ENCODE peak calls at places on chromosomes 12 and 14, in five cellular contexts. W, H, T, Y and B are unnamed samples.

GRCh38 chr14:52458721-52459085 is 93.6 kb downstream of the TXNDC16 start:
- DNase-seq in Y (no peak), T (no peak), W (no peak), H (no peak), B (no peak)

GRCh38 chr14:104600141-104600643 is 4.4 kb downstream of the TMEM179 start:
- DNase-seq in W (no peak), T (peak), H (peak), Y (peak), B (no peak)

GRCh38 chr12:27460471-27460978 is 14.0 kb downstream of the SMCO2 start:
- DNase-seq in W (no peak), Y (no peak), H (no peak), T (no peak), B (no peak)

GRCh38 chr14:35934499-35934898 is 108.4 kb downstream of the BRMS1L start:
- DNase-seq in W (no peak), H (no peak), Y (no peak), T (no peak), B (no peak)

GRCh38 chr14:23647619-23648018 is 11.5 kb downstream of the DHRS2 start:
- DNase-seq in W (no peak), H (no peak), T (no peak), Y (no peak), B (no peak)

GRCh38 chr12:14723763-14724162 is 27.4 kb upstream of the GUCY2C start:
- DNase-seq in H (no peak), Y (peak), T (no peak), W (peak), B (no peak)

GRCh38 chr14:68235011-68235410 is 415.4 kb downstream of the RAD51B start:
- DNase-seq in Y (no peak), T (no peak), H (no peak), W (no peak), B (no peak)

GRCh38 chr12:24728366-24728765 is 220.5 kb downstream of the BCAT1 start:
- DNase-seq in W (no peak), Y (peak), H (no peak), T (no peak), B (no peak)

GRCh38 chr12:58920102-58920955 is at the start of gene LRIG3:
- DNase-seq in Y (peak), H (peak), T (peak), W (peak), B (peak)

GRCh38 chr12:107263980-107264379 is 170.6 kb upstream of the CRY1 start:
- DNase-seq in Y (no peak), H (no peak), W (no peak), T (no peak), B (no peak)

GRCh38 chr14:93031505-93032300 is 84.0 kb downstream of the ITPK1 start:
- DNase-seq in Y (no peak), H (no peak), T (no peak), W (no peak), B (no peak)

GRCh38 chr12:8603858-8604257 is 8.8 kb downstream of the AICDA start:
- DNase-seq in W (no peak), H (no peak), T (no peak), Y (peak), B (no peak)

GRCh38 chr12:54429014-54429471 is 10.0 kb upstream of the ITGA5 start:
- DNase-seq in T (no peak), Y (no peak), H (no peak), W (no peak), B (no peak)

GRCh38 chr12:93302331-93303229 is 75.1 kb upstream of the NUDT4 start:
- DNase-seq in Y (no peak), T (no peak), H (no peak), W (no peak), B (no peak)

GRCh38 chr14:97298775-97299174 is 501.6 kb downstream of the VRK1 start:
- DNase-seq in Y (no peak), W (no peak), T (no peak), H (no peak), B (no peak)

GRCh38 chr14:97299661-97300060 is 502.5 kb downstream of the VRK1 start:
- DNase-seq in H (no peak), T (no peak), W (no peak), Y (no peak), B (no peak)

GRCh38 chr14:97295108-97295710 is 498.0 kb downstream of the VRK1 start:
- DNase-seq in Y (no peak), W (no peak), T (no peak), H (no peak), B (no peak)

GRCh38 chr14:97301931-97302559 is 504.9 kb downstream of the VRK1 start:
- DNase-seq in T (no peak), Y (no peak), W (no peak), H (no peak), B (no peak)

GRCh38 chr14:97298331-97298730 is 501.1 kb downstream of the VRK1 start:
- DNase-seq in W (no peak), Y (no peak), T (no peak), H (no peak), B (no peak)
- TF ChIP-seq CTCF in W (no peak), Y (peak), T (no peak), H (no peak), B (no peak)

DNA sequence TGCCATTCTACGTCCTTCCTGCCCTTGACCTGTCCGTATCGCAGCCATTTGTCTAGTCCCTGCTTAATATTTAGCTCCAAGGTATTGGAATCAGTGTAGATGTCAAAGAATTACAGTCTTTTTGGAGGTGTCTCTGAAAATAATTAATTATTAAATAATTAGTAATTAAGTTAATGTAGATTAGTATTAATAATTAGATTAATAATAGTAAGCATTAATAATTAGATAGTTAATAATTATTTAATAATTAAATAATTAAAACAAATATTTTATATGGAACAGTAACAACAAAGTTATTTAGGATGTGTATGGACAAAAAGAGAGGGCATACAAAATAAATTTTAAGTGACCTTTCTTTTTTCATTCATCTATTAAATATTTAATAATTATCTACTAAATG is 639.6 kb downstream of the AACS start:
- DNase-seq in Y (no peak), T (no peak), W (no peak), H (no peak), B (no peak)
- TF ChIP-seq POLR2A in Y (no peak), T (no peak), W (no peak), H (no peak), B (no peak)

GRCh38 chr12:79661629-79662028 is 29.1 kb downstream of the PAWR start:
- DNase-seq in Y (no peak), W (no peak), H (no peak), T (no peak), B (no peak)
- TF ChIP-seq CTCF in Y (no peak), W (no peak), H (no peak), T (no peak), B (no peak)

GRCh38 chr12:132921685-132922084 is 34.3 kb upstream of the CHFR start:
- DNase-seq in Y (no peak), W (no peak), H (no peak), T (no peak), B (no peak)

GRCh38 chr12:132922676-132923075 is 33.4 kb downstream of the ZNF605 start:
- DNase-seq in H (no peak), W (no peak), Y (no peak), T (no peak), B (no peak)

GRCh38 chr12:132924356-132924755 is 31.8 kb downstream of the ZNF605 start:
- DNase-seq in W (no peak), Y (no peak), T (no peak), H (no peak), B (no peak)

GRCh38 chr12:132925597-132926416 is 30.3 kb downstream of the ZNF605 start:
- DNase-seq in H (no peak), T (no peak), Y (no peak), W (no peak), B (no peak)

DNA sequence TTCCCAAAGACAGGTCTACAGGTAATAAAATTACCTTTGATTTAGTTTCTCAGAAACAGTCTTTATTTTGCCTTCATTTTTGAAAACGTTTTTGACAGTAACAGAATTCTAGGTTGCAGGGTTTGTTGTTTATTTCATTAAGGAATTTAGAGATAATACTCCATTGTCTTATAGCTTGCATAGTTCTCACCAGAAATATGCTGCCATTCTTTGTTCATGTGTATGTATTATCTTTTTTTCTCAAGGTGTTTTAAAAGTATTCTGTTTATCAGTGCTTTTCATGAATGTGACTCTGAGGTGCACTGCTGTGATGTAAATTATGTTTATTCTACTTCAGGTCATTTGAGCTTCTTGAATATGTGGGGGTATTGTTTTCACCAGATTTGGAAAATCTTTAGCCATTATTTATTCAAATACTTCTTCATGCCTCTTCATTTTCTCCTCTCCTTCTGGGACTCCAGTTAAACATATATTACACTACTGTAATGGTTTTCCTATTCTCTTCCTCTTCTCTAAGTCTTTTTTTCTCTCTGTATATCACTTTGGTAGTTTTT is 32.7 kb downstream of the ZNF605 start:
- DNase-seq in Y (no peak), T (no peak), H (no peak), W (no peak), B (no peak)
- TF ChIP-seq POLR2A in Y (no peak), T (no peak), H (no peak), W (no peak), B (no peak)

DNA sequence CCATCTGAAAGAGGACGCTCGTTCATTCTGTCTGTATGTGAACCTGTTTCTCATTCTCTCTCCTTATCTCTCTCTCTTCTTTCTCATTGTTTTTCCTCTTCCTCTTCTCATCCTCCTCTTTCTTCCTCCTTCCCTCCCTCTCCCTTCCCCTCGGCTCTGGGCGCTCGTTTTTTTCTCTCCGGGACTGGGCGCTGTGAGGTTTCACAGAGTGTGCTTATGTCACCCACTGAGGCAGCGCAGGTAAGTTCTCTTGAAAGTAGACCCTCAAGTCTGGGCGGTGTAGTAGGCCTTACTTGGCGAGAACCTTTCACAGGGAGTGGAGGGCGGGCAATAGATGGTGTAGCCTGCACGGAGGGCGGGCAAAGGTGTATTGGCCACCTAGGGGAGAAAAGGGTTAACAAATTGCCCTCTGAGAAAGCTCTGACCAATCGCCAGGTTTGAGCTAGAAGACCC is 4.5 kb upstream of the SIX1 start:
- DNase-seq in T (no peak), Y (no peak), H (no peak), W (no peak), B (no peak)
- TF ChIP-seq CTCF in T (no peak), Y (no peak), H (no peak), W (no peak), B (no peak)

GRCh38 chr12:51262758-51263177 is 7.4 kb downstream of the SMAGP start:
- DNase-seq in W (no peak), H (peak), T (peak), Y (peak), B (peak)
- TF ChIP-seq POLR2A in W (no peak), H (no peak), T (no peak), Y (no peak), B (no peak)

GRCh38 chr12:46110928-46111699 is 120.7 kb upstream of the SCAF11 start:
- DNase-seq in W (no peak), T (no peak), H (no peak), Y (no peak), B (no peak)
- TF ChIP-seq CTCF in W (no peak), T (no peak), H (no peak), Y (no peak), B (no peak)